ENCODE peak calls at places on chromosomes 7 and 10, in six cellular contexts. One of them, this sample, is unnamed.

GRCh38 chr7:44216521-44217030 is 15.8 kb downstream of the YKT6 start:
- DNase-seq in keratinocyte: no peak
- DNase-seq in left ventricle myocardium inferior: peak; percentile 10
- DNase-seq in AG04449: no peak
- DNase-seq in AG10803: no peak
- DNase-seq in neural progenitor cell: no peak
- DNase-seq in this sample: no peak

GRCh38 chr10:377228-377627 is 242.0 kb downstream of the ZMYND11 start:
- DNase-seq in AG04449: no peak
- DNase-seq in AG10803: no peak
- DNase-seq in neural progenitor cell: no peak
- DNase-seq in keratinocyte: no peak
- DNase-seq in left ventricle myocardium inferior: no peak
- DNase-seq in this sample: no peak

GRCh38 chr10:82340166-82340565 is 465.2 kb downstream of the NRG3 start:
- DNase-seq in left ventricle myocardium inferior: no peak
- DNase-seq in neural progenitor cell: no peak
- DNase-seq in AG10803: no peak
- DNase-seq in keratinocyte: no peak
- DNase-seq in AG04449: no peak
- DNase-seq in this sample: peak; percentile 10

GRCh38 chr7:85068796-85069195 is 118.1 kb downstream of the SEMA3D start:
- DNase-seq in neural progenitor cell: no peak
- DNase-seq in AG04449: peak; percentile 37
- DNase-seq in AG10803: peak; percentile 73
- DNase-seq in left ventricle myocardium inferior: no peak
- DNase-seq in keratinocyte: peak; percentile 19
- DNase-seq in this sample: peak; percentile 96

GRCh38 chr7:151754142-151754590 is 122.7 kb downstream of the PRKAG2 start:
- DNase-seq in keratinocyte: peak; percentile 94
- DNase-seq in AG10803: peak; percentile 99
- DNase-seq in neural progenitor cell: peak; percentile 93
- DNase-seq in AG04449: peak; percentile 97
- DNase-seq in left ventricle myocardium inferior: peak; percentile 76
- DNase-seq in this sample: peak; percentile 99

GRCh38 chr10:27100800-27101347 is 580 bp upstream of the ANKRD26 start:
- DNase-seq in AG10803: no peak
- DNase-seq in left ventricle myocardium inferior: no peak
- DNase-seq in AG04449: no peak
- DNase-seq in neural progenitor cell: peak; percentile 2
- DNase-seq in keratinocyte: no peak
- DNase-seq in this sample: no peak

GRCh38 chr7:132406039-132406438 is 170.2 kb downstream of the PLXNA4 start:
- DNase-seq in AG10803: peak; percentile 60
- DNase-seq in left ventricle myocardium inferior: no peak
- DNase-seq in neural progenitor cell: no peak
- DNase-seq in keratinocyte: no peak
- DNase-seq in AG04449: no peak
- DNase-seq in this sample: peak; percentile 61

GRCh38 chr7:29627631-29628030 is 64.0 kb downstream of the PRR15 start:
- DNase-seq in keratinocyte: no peak
- DNase-seq in AG04449: no peak
- DNase-seq in neural progenitor cell: no peak
- DNase-seq in AG10803: no peak
- DNase-seq in left ventricle myocardium inferior: no peak
- DNase-seq in this sample: no peak

GRCh38 chr10:28965937-28966336 is 288.6 kb downstream of the BAMBI start:
- DNase-seq in neural progenitor cell: no peak
- DNase-seq in AG04449: no peak
- DNase-seq in keratinocyte: no peak
- DNase-seq in left ventricle myocardium inferior: no peak
- DNase-seq in AG10803: no peak
- DNase-seq in this sample: no peak

GRCh38 chr10:126561499-126562208 is 108.8 kb downstream of the C10orf90 start:
- DNase-seq in AG10803: peak; percentile 10
- DNase-seq in AG04449: no peak
- DNase-seq in keratinocyte: no peak
- DNase-seq in left ventricle myocardium inferior: no peak
- DNase-seq in neural progenitor cell: peak; percentile 39
- DNase-seq in this sample: no peak
- H3K4me3 ChIP-seq in AG10803: peak overlapping the region; percentile 38
- H3K4me3 ChIP-seq in AG04449: peak overlapping the region; percentile 28
- H3K4me3 ChIP-seq in keratinocyte: no peak overlapping the region
- H3K4me3 ChIP-seq in left ventricle myocardium inferior: peak overlapping the region; percentile 46
- H3K4me3 ChIP-seq in neural progenitor cell: no peak overlapping the region
- H3K4me3 ChIP-seq in this sample: peak overlapping the region; percentile 13

DNA sequence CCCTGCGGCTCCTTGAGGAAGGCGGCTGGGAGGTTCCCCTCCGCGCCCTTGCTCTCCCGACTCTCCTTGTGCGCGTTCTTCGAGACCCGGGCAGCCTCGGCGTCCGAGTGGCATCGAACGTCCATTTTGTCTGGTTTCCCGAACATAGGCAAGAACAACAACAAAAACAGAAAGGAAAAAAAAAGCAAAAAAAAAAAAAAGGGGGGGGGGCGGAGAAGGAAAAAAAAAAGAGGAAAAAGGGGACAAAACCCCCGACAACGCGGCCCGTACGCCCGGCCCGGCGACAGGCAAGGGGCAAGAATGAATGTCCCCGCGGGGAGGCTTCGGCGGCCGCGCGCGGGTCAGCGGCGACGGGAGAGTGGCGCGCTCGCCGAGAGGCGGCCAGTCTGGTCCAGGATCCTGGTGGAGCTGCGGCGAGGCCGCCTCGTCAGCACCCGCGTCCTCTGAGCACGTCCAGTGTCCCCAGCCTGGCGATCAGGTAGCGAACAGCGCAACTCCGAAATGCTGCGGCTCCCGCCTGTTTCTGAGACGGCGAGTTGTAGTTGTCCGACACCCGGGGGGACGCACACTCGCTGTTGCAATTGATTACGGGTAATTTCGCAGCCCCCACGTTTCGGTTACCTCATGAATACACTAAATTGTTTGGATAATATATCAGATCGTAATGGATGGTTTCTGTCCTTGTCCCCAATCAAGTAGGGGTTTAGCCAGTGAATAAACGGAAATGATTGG is at the start of gene VAX1:
- DNase-seq in AG04449: no peak
- DNase-seq in left ventricle myocardium inferior: no peak
- DNase-seq in neural progenitor cell: peak; percentile 76
- DNase-seq in keratinocyte: no peak
- DNase-seq in AG10803: no peak
- DNase-seq in this sample: no peak
- H3K4me3 ChIP-seq in AG04449: peak within 1 kb of the TSS; percentile 27
- H3K4me3 ChIP-seq in left ventricle myocardium inferior: peak within 1 kb of the TSS; percentile 58
- H3K4me3 ChIP-seq in neural progenitor cell: peak within 1 kb of the TSS; percentile 60
- H3K4me3 ChIP-seq in keratinocyte: peak within 1 kb of the TSS; percentile 44
- H3K4me3 ChIP-seq in AG10803: peak within 1 kb of the TSS; percentile 34
- H3K4me3 ChIP-seq in this sample: peak within 1 kb of the TSS; percentile 35

GRCh38 chr7:111560773-111561658 is 1.3 kb downstream of the IMMP2L start:
- DNase-seq in keratinocyte: no peak
- DNase-seq in AG10803: peak; percentile 31
- DNase-seq in neural progenitor cell: peak; percentile 10
- DNase-seq in AG04449: no peak
- DNase-seq in left ventricle myocardium inferior: no peak
- DNase-seq in this sample: peak; percentile 76
- H3K4me3 ChIP-seq in keratinocyte: peak overlapping the region; percentile 79
- H3K4me3 ChIP-seq in AG10803: peak overlapping the region; percentile 65
- H3K4me3 ChIP-seq in neural progenitor cell: peak overlapping the region; percentile 69
- H3K4me3 ChIP-seq in AG04449: peak overlapping the region; percentile 68
- H3K4me3 ChIP-seq in left ventricle myocardium inferior: peak overlapping the region; percentile 81
- H3K4me3 ChIP-seq in this sample: peak overlapping the region; percentile 58

GRCh38 chr7:28481131-28481926 is 69.0 kb downstream of the CREB5 start:
- DNase-seq in AG04449: peak; percentile 38
- DNase-seq in AG10803: peak; percentile 42
- DNase-seq in left ventricle myocardium inferior: no peak
- DNase-seq in keratinocyte: no peak
- DNase-seq in neural progenitor cell: peak; percentile 59
- DNase-seq in this sample: peak; percentile 51
- H3K4me3 ChIP-seq in AG04449: no peak overlapping the region
- H3K4me3 ChIP-seq in AG10803: no peak overlapping the region
- H3K4me3 ChIP-seq in left ventricle myocardium inferior: no peak overlapping the region
- H3K4me3 ChIP-seq in keratinocyte: no peak overlapping the region
- H3K4me3 ChIP-seq in neural progenitor cell: no peak overlapping the region
- H3K4me3 ChIP-seq in this sample: no peak overlapping the region

GRCh38 chr10:122478971-122479370 is 17.6 kb downstream of the HTRA1 start:
- DNase-seq in AG10803: no peak
- DNase-seq in keratinocyte: no peak
- DNase-seq in AG04449: no peak
- DNase-seq in left ventricle myocardium inferior: no peak
- DNase-seq in neural progenitor cell: no peak
- DNase-seq in this sample: no peak
- H3K4me3 ChIP-seq in AG10803: no peak overlapping the region
- H3K4me3 ChIP-seq in keratinocyte: no peak overlapping the region
- H3K4me3 ChIP-seq in AG04449: no peak overlapping the region
- H3K4me3 ChIP-seq in left ventricle myocardium inferior: no peak overlapping the region
- H3K4me3 ChIP-seq in neural progenitor cell: no peak overlapping the region
- H3K4me3 ChIP-seq in this sample: no peak overlapping the region

DNA sequence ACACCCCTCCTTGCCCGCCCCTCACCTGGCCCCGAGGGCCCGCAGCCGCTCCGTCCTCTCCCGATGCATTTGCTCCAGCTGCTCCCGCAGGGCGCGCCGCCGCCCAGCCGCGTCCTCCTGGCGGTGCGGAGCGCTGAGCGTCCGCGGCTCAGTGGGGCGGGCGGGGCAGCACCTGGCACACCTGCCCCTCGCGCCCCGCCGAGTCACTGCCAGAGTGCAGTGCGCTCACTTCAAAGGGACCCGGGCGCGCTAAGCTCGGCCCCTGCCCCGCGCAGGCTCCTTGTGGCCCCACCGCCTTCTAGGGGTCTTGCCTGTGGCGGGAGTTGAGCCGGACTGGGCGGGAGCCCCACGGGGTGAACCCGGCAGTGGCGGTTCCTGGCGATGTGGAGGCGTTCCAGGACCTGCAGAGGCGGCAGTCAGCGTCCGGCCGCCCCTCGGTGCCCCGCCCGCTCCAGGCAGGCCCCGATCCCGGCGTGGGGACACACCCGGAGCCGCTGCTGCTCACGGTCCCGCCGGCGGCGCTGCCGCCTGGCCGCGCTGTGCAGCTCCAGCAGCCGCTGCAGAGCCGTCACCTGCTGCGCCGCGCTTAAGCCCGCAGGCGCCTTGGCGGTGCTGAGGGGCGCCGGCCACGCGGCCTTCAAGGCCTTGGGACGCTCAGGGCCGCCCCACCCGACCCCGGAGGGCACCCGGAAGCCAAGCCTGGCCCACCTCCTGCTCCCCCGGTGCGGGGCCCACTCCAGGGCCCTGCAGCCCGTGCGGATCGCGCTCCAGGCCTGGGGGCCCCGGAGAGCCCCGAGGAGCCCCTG is 6.7 kb downstream of the ATP6V1F start:
- DNase-seq in keratinocyte: no peak
- DNase-seq in left ventricle myocardium inferior: peak; percentile 42
- DNase-seq in neural progenitor cell: peak; percentile 88
- DNase-seq in AG04449: no peak
- DNase-seq in AG10803: no peak
- DNase-seq in this sample: peak; percentile 42
- H3K4me3 ChIP-seq in keratinocyte: peak overlapping the region; percentile 12
- H3K4me3 ChIP-seq in left ventricle myocardium inferior: peak overlapping the region; percentile 74
- H3K4me3 ChIP-seq in neural progenitor cell: peak overlapping the region; percentile 82
- H3K4me3 ChIP-seq in AG04449: peak overlapping the region; percentile 49
- H3K4me3 ChIP-seq in AG10803: peak overlapping the region; percentile 49
- H3K4me3 ChIP-seq in this sample: peak overlapping the region; percentile 48

DNA sequence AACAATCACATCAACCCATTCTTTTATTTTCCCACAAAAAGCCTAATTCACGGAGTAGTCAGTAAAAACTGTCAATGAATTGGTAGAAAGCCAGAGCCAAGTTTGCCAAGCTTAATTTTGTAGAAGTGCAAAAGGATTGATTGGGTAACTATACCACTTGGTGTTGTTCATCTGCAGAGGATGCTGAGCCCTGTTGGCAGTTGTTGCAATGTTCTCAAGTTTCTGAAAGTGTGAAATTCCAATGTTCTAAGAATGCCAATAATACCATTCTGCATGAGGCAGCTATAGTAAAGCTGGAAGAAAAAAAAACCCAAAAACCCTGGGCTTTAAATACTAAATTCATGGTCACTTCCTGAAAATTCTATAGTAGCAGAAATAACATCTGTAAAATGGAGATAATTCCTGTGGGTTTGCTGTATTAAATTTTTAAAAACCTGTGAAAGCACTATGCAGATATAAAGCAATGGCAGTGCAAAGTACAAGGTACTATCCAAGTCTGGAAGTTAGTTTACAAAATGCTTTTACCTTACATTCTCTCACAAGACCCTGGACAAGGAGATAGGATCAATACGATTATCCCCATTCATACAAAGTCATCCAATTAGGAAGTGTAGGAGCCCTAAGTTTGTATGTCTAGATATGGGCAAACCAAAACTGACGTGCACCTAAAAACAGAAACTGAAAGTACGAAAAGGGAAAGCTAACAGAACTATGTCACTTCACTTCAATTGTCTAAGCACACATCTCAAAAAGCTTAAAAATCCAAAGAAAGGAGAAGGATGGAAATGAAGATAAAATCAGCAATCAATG is 6.1 kb upstream of the PON1 start:
- DNase-seq in left ventricle myocardium inferior: no peak
- DNase-seq in AG10803: peak; percentile 54
- DNase-seq in keratinocyte: no peak
- DNase-seq in AG04449: no peak
- DNase-seq in neural progenitor cell: no peak
- DNase-seq in this sample: peak; percentile 49
- H3K4me3 ChIP-seq in left ventricle myocardium inferior: peak overlapping the region; percentile 47
- H3K4me3 ChIP-seq in AG10803: peak overlapping the region; percentile 38
- H3K4me3 ChIP-seq in keratinocyte: no peak overlapping the region
- H3K4me3 ChIP-seq in AG04449: no peak overlapping the region
- H3K4me3 ChIP-seq in neural progenitor cell: no peak overlapping the region
- H3K4me3 ChIP-seq in this sample: no peak overlapping the region

DNA sequence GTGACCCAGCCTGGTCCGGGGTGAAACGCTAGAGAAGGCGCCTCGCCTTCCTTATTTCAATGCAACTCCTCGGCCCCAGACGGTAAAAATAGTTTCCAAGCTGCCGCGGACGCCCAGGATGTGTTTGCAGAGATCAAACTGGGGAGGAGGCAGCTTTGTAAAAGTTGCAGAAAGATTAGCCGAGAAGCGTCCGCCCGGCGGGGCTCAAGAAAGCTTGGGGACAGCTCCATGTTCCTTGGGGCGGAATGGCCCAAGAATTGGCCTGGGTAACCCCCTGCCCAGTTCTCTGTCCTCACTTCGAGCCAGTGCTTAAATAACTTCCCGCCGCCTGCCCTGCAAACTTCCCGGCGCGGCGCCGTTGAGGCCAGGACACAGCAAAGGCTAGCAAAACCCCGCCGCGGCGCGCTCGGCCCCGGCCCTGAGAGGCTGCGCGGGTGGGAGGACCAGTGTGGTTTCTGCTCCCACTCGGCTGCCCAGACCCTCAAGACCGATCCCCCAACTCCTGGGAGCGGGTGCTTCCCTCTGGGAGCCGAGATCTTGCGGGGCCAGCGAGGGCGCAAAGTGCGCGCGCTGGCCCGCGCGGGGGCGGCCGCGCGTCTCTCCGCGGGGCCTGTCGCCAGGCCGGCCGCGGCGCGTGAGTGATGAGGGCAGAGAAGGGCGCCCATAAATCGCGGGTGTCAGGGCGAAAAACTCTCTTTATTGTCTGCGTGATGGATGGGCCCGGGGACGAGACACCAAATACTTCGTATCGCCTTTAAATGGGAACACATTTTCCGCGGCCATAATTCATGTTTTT is 6.3 kb upstream of the ZNF503 start:
- DNase-seq in neural progenitor cell: peak; percentile 78
- DNase-seq in left ventricle myocardium inferior: peak; percentile 60
- DNase-seq in AG04449: no peak
- DNase-seq in keratinocyte: no peak
- DNase-seq in AG10803: peak; percentile 67
- DNase-seq in this sample: peak; percentile 50
- H3K4me3 ChIP-seq in neural progenitor cell: peak overlapping the region; percentile 87
- H3K4me3 ChIP-seq in left ventricle myocardium inferior: peak overlapping the region; percentile 94
- H3K4me3 ChIP-seq in AG04449: peak overlapping the region; percentile 55
- H3K4me3 ChIP-seq in keratinocyte: peak overlapping the region; percentile 64
- H3K4me3 ChIP-seq in AG10803: peak overlapping the region; percentile 80
- H3K4me3 ChIP-seq in this sample: peak overlapping the region; percentile 77